ENCODE peak calls at places on chromosomes 4 and X, in seven cellular contexts. One of them, this sample, is unnamed.

GRCh38 chr4:110196206-110196870 is 2.1 kb downstream of the ELOVL6 start:
- DNase-seq in CD8-positive, alpha-beta T cell: peak; percentile 45
- DNase-seq in mammary epithelial cell: peak; percentile 40
- DNase-seq in thoracic aorta: no peak
- DNase-seq in CD4-positive, alpha-beta memory T cell: no peak
- DNase-seq in GM23338: peak; percentile 80
- DNase-seq in OCI-LY7: peak; percentile 67
- DNase-seq in this sample: peak; percentile 52

GRCh38 chr4:86055898-86056297 is 304.0 kb downstream of the MAPK10 start:
- DNase-seq in GM23338: no peak
- DNase-seq in CD4-positive, alpha-beta memory T cell: no peak
- DNase-seq in OCI-LY7: no peak
- DNase-seq in CD8-positive, alpha-beta T cell: no peak
- DNase-seq in mammary epithelial cell: peak; percentile 7
- DNase-seq in thoracic aorta: no peak
- DNase-seq in this sample: no peak

GRCh38 chr4:133624744-133625143 is 475.6 kb downstream of the PCDH10 start:
- DNase-seq in OCI-LY7: no peak
- DNase-seq in GM23338: peak; percentile 45
- DNase-seq in mammary epithelial cell: no peak
- DNase-seq in CD4-positive, alpha-beta memory T cell: no peak
- DNase-seq in CD8-positive, alpha-beta T cell: no peak
- DNase-seq in thoracic aorta: no peak
- DNase-seq in this sample: no peak

GRCh38 chr4:148238086-148238485 is 204.1 kb downstream of the NR3C2 start:
- DNase-seq in thoracic aorta: no peak
- DNase-seq in OCI-LY7: no peak
- DNase-seq in mammary epithelial cell: no peak
- DNase-seq in CD4-positive, alpha-beta memory T cell: no peak
- DNase-seq in CD8-positive, alpha-beta T cell: no peak
- DNase-seq in GM23338: no peak
- DNase-seq in this sample: no peak

GRCh38 chrX:71282514-71283408 is 674 bp upstream of the NONO start:
- DNase-seq in CD4-positive, alpha-beta memory T cell: no peak
- DNase-seq in OCI-LY7: no peak
- DNase-seq in thoracic aorta: no peak
- DNase-seq in mammary epithelial cell: peak; percentile 47
- DNase-seq in GM23338: peak; percentile 23
- DNase-seq in CD8-positive, alpha-beta T cell: peak; percentile 23
- DNase-seq in this sample: no peak

GRCh38 chrX:29561417-29561816 is 653.9 kb upstream of the MAGEB2 start:
- DNase-seq in CD8-positive, alpha-beta T cell: no peak
- DNase-seq in OCI-LY7: no peak
- DNase-seq in GM23338: no peak
- DNase-seq in thoracic aorta: no peak
- DNase-seq in mammary epithelial cell: peak; percentile 37
- DNase-seq in CD4-positive, alpha-beta memory T cell: no peak
- DNase-seq in this sample: no peak

GRCh38 chr4:83618991-83619390 is 83.1 kb downstream of the GPAT3 start:
- DNase-seq in CD4-positive, alpha-beta memory T cell: no peak
- DNase-seq in mammary epithelial cell: peak; percentile 72
- DNase-seq in GM23338: no peak
- DNase-seq in OCI-LY7: no peak
- DNase-seq in CD8-positive, alpha-beta T cell: no peak
- DNase-seq in thoracic aorta: no peak
- DNase-seq in this sample: no peak

GRCh38 chr4:39426728-39427127 is 20.0 kb downstream of the KLB start:
- DNase-seq in CD4-positive, alpha-beta memory T cell: no peak
- DNase-seq in OCI-LY7: no peak
- DNase-seq in CD8-positive, alpha-beta T cell: no peak
- DNase-seq in mammary epithelial cell: no peak
- DNase-seq in GM23338: no peak
- DNase-seq in thoracic aorta: no peak
- DNase-seq in this sample: no peak

GRCh38 chr4:142961866-142962265 is 115.8 kb upstream of the INPP4B start:
- DNase-seq in GM23338: no peak
- DNase-seq in CD8-positive, alpha-beta T cell: no peak
- DNase-seq in thoracic aorta: no peak
- DNase-seq in OCI-LY7: peak; percentile 1
- DNase-seq in mammary epithelial cell: no peak
- DNase-seq in CD4-positive, alpha-beta memory T cell: no peak
- DNase-seq in this sample: no peak

GRCh38 chr4:140152015-140152703 is 1.8 kb downstream of the MAML3 start:
- DNase-seq in CD4-positive, alpha-beta memory T cell: peak; percentile 80
- DNase-seq in GM23338: peak; percentile 79
- DNase-seq in mammary epithelial cell: no peak
- DNase-seq in OCI-LY7: peak; percentile 77
- DNase-seq in CD8-positive, alpha-beta T cell: peak; percentile 77
- DNase-seq in thoracic aorta: no peak
- DNase-seq in this sample: peak; percentile 71

GRCh38 chrX:9997524-9997923 is 30.4 kb downstream of the CLDN34 start:
- DNase-seq in OCI-LY7: no peak
- DNase-seq in CD8-positive, alpha-beta T cell: no peak
- DNase-seq in thoracic aorta: no peak
- DNase-seq in CD4-positive, alpha-beta memory T cell: no peak
- DNase-seq in mammary epithelial cell: no peak
- DNase-seq in GM23338: no peak
- DNase-seq in this sample: peak; percentile 29

GRCh38 chrX:107480272-107480671 is 30.8 kb downstream of the FRMPD3 start:
- DNase-seq in thoracic aorta: no peak
- DNase-seq in GM23338: no peak
- DNase-seq in CD4-positive, alpha-beta memory T cell: no peak
- DNase-seq in mammary epithelial cell: peak; percentile 3
- DNase-seq in OCI-LY7: no peak
- DNase-seq in CD8-positive, alpha-beta T cell: no peak
- DNase-seq in this sample: no peak

GRCh38 chr4:66855956-66856355 is 689.3 kb downstream of the CENPC start:
- DNase-seq in CD4-positive, alpha-beta memory T cell: no peak
- DNase-seq in CD8-positive, alpha-beta T cell: no peak
- DNase-seq in GM23338: no peak
- DNase-seq in mammary epithelial cell: no peak
- DNase-seq in thoracic aorta: no peak
- DNase-seq in OCI-LY7: no peak
- DNase-seq in this sample: no peak

GRCh38 chr4:10729366-10729765 is 44.8 kb upstream of the CLNK start:
- DNase-seq in OCI-LY7: no peak
- DNase-seq in CD8-positive, alpha-beta T cell: no peak
- DNase-seq in CD4-positive, alpha-beta memory T cell: no peak
- DNase-seq in mammary epithelial cell: no peak
- DNase-seq in GM23338: no peak
- DNase-seq in thoracic aorta: no peak
- DNase-seq in this sample: no peak

GRCh38 chr4:96097040-96097607 is 257.2 kb downstream of the PDHA2 start:
- DNase-seq in OCI-LY7: no peak
- DNase-seq in GM23338: peak; percentile 17
- DNase-seq in CD4-positive, alpha-beta memory T cell: no peak
- DNase-seq in CD8-positive, alpha-beta T cell: no peak
- DNase-seq in mammary epithelial cell: peak; percentile 84
- DNase-seq in thoracic aorta: no peak
- DNase-seq in this sample: no peak

GRCh38 chr4:163553146-163553545 is 58.7 kb downstream of the TMA16 start:
- DNase-seq in CD4-positive, alpha-beta memory T cell: no peak
- DNase-seq in GM23338: no peak
- DNase-seq in thoracic aorta: no peak
- DNase-seq in OCI-LY7: no peak
- DNase-seq in CD8-positive, alpha-beta T cell: no peak
- DNase-seq in mammary epithelial cell: no peak
- DNase-seq in this sample: no peak

GRCh38 chr4:95165926-95166524 is 382.7 kb downstream of the UNC5C start:
- DNase-seq in OCI-LY7: peak; percentile 83
- DNase-seq in GM23338: peak; percentile 89
- DNase-seq in thoracic aorta: no peak
- DNase-seq in CD8-positive, alpha-beta T cell: no peak
- DNase-seq in CD4-positive, alpha-beta memory T cell: peak; percentile 50
- DNase-seq in mammary epithelial cell: peak; percentile 54
- DNase-seq in this sample: no peak

GRCh38 chrX:13029831-13030771 is 14.3 kb downstream of the FAM9C start:
- DNase-seq in mammary epithelial cell: no peak
- DNase-seq in CD4-positive, alpha-beta memory T cell: no peak
- DNase-seq in OCI-LY7: no peak
- DNase-seq in thoracic aorta: no peak
- DNase-seq in CD8-positive, alpha-beta T cell: peak; percentile 24
- DNase-seq in GM23338: peak; percentile 31
- DNase-seq in this sample: no peak

GRCh38 chr4:76748649-76749048 is 149.3 kb downstream of the SOWAHB start:
- DNase-seq in mammary epithelial cell: no peak
- DNase-seq in CD8-positive, alpha-beta T cell: no peak
- DNase-seq in GM23338: peak; percentile 72
- DNase-seq in OCI-LY7: peak; percentile 9
- DNase-seq in CD4-positive, alpha-beta memory T cell: no peak
- DNase-seq in thoracic aorta: no peak
- DNase-seq in this sample: no peak

GRCh38 chr4:26724522-26724921 is 136.1 kb upstream of the STIM2 start:
- DNase-seq in OCI-LY7: peak; percentile 47
- DNase-seq in CD4-positive, alpha-beta memory T cell: no peak
- DNase-seq in GM23338: no peak
- DNase-seq in CD8-positive, alpha-beta T cell: no peak
- DNase-seq in mammary epithelial cell: no peak
- DNase-seq in thoracic aorta: no peak
- DNase-seq in this sample: no peak

GRCh38 chr4:75950416-75950815 is 9.6 kb upstream of the NAAA start:
- DNase-seq in CD4-positive, alpha-beta memory T cell: no peak
- DNase-seq in OCI-LY7: no peak
- DNase-seq in GM23338: no peak
- DNase-seq in thoracic aorta: no peak
- DNase-seq in CD8-positive, alpha-beta T cell: no peak
- DNase-seq in mammary epithelial cell: no peak
- DNase-seq in this sample: no peak

GRCh38 chrX:123728554-123728953 is 4.3 kb downstream of the THOC2 start:
- DNase-seq in thoracic aorta: no peak
- DNase-seq in mammary epithelial cell: no peak
- DNase-seq in GM23338: no peak
- DNase-seq in CD8-positive, alpha-beta T cell: no peak
- DNase-seq in OCI-LY7: no peak
- DNase-seq in CD4-positive, alpha-beta memory T cell: no peak
- DNase-seq in this sample: no peak

GRCh38 chrX:123732679-123733363 is at the start of gene THOC2:
- DNase-seq in CD8-positive, alpha-beta T cell: peak; percentile 78
- DNase-seq in thoracic aorta: peak; percentile 67
- DNase-seq in GM23338: peak; percentile 72
- DNase-seq in mammary epithelial cell: peak; percentile 76
- DNase-seq in CD4-positive, alpha-beta memory T cell: peak; percentile 74
- DNase-seq in OCI-LY7: peak; percentile 83
- DNase-seq in this sample: peak; percentile 90

GRCh38 chrX:123728001-123728400 is 4.9 kb downstream of the THOC2 start:
- DNase-seq in thoracic aorta: no peak
- DNase-seq in mammary epithelial cell: no peak
- DNase-seq in CD4-positive, alpha-beta memory T cell: no peak
- DNase-seq in OCI-LY7: no peak
- DNase-seq in CD8-positive, alpha-beta T cell: no peak
- DNase-seq in GM23338: no peak
- DNase-seq in this sample: no peak

GRCh38 chrX:123731987-123732678 is 719 bp downstream of the THOC2 start:
- DNase-seq in mammary epithelial cell: no peak
- DNase-seq in OCI-LY7: no peak
- DNase-seq in thoracic aorta: no peak
- DNase-seq in CD4-positive, alpha-beta memory T cell: no peak
- DNase-seq in CD8-positive, alpha-beta T cell: peak; percentile 17
- DNase-seq in GM23338: peak; percentile 5
- DNase-seq in this sample: no peak

DNA sequence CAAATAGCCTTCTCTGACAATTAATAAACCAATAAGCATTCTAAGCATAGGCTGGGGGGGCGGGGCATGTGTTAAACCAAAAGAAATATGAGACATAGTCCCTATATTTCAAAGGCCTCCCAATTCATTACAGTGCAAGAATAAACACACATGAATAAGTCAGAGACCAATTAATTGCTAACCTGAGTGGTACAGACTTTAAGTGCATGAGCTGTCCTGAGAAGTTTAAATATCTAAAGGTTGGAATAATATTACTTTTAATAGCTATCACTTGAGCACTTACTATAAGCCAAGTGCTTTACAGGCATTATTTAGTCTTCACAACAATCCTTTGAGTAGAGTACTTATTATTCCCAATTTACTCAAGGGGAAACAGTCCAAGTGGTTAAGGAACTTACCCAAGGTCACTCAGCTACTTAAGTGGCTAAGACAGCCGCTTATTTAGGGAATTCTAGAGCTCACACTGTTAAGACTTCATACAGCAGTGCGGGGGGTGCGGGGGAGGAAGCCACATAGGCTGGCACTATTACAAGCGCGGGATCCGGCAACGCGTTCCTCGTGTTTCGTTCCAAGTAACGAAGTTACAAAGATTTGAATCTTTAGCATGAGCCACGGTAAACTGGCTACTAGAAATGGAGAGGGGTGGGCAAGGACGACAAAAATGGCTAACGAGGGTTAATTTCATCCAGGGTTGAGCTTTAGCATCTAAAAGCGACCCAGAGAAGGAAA is 1.4 kb downstream of the THOC2 start:
- DNase-seq in GM23338: peak; percentile 18
- DNase-seq in OCI-LY7: peak; percentile 20
- DNase-seq in mammary epithelial cell: no peak
- DNase-seq in CD8-positive, alpha-beta T cell: no peak
- DNase-seq in CD4-positive, alpha-beta memory T cell: no peak
- DNase-seq in thoracic aorta: no peak
- DNase-seq in this sample: no peak
- H3K4me3 ChIP-seq in GM23338: peak overlapping the region; percentile 78
- H3K4me3 ChIP-seq in OCI-LY7: peak overlapping the region; percentile 100
- H3K4me3 ChIP-seq in mammary epithelial cell: peak overlapping the region; percentile 83
- H3K4me3 ChIP-seq in CD8-positive, alpha-beta T cell: peak overlapping the region; percentile 79
- H3K4me3 ChIP-seq in CD4-positive, alpha-beta memory T cell: peak overlapping the region; percentile 47
- H3K4me3 ChIP-seq in thoracic aorta: peak overlapping the region; percentile 87
- H3K4me3 ChIP-seq in this sample: peak overlapping the region; percentile 93

GRCh38 chrX:427812-428725 is 41.4 kb upstream of the PPP2R3B start:
- DNase-seq in CD8-positive, alpha-beta T cell: no peak
- DNase-seq in mammary epithelial cell: no peak
- DNase-seq in CD4-positive, alpha-beta memory T cell: no peak
- DNase-seq in OCI-LY7: peak; percentile 39
- DNase-seq in thoracic aorta: no peak
- DNase-seq in GM23338: peak; percentile 86
- DNase-seq in this sample: no peak
- H3K4me3 ChIP-seq in CD8-positive, alpha-beta T cell: peak overlapping the region; percentile 11
- H3K4me3 ChIP-seq in mammary epithelial cell: no peak overlapping the region
- H3K4me3 ChIP-seq in CD4-positive, alpha-beta memory T cell: no peak overlapping the region
- H3K4me3 ChIP-seq in OCI-LY7: no peak overlapping the region
- H3K4me3 ChIP-seq in thoracic aorta: peak overlapping the region; percentile 39
- H3K4me3 ChIP-seq in GM23338: peak overlapping the region; percentile 63
- H3K4me3 ChIP-seq in this sample: no peak overlapping the region

DNA sequence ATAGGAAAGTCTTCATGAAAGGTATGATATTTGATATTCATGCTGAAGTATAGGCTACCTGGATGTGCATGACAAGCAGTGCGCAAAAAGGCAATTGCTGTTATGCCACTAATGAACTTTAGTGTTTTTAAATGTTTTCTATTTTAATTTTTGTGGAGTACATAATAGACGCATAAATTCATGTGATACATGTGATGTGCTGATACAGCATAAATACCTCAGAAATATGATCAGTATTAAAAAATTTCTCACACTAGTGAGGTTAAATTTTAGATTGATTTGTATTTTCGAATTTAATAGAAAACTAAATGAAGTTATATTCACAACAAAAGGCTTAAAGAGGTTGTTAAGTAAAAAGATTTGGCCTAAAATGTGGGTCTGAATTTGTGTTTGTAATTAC is 2.2 kb downstream of the UGT2A1 start:
- DNase-seq in CD8-positive, alpha-beta T cell: no peak
- DNase-seq in GM23338: no peak
- DNase-seq in mammary epithelial cell: no peak
- DNase-seq in thoracic aorta: no peak
- DNase-seq in CD4-positive, alpha-beta memory T cell: no peak
- DNase-seq in OCI-LY7: no peak
- DNase-seq in this sample: no peak
- H3K4me3 ChIP-seq in CD8-positive, alpha-beta T cell: no peak overlapping the region
- H3K4me3 ChIP-seq in GM23338: no peak overlapping the region
- H3K4me3 ChIP-seq in mammary epithelial cell: no peak overlapping the region
- H3K4me3 ChIP-seq in thoracic aorta: no peak overlapping the region
- H3K4me3 ChIP-seq in CD4-positive, alpha-beta memory T cell: no peak overlapping the region
- H3K4me3 ChIP-seq in OCI-LY7: no peak overlapping the region
- H3K4me3 ChIP-seq in this sample: no peak overlapping the region

GRCh38 chr4:18593297-18594002 is 571.9 kb upstream of the LCORL start:
- DNase-seq in mammary epithelial cell: peak; percentile 51
- DNase-seq in CD8-positive, alpha-beta T cell: peak; percentile 48
- DNase-seq in CD4-positive, alpha-beta memory T cell: peak; percentile 60
- DNase-seq in GM23338: peak; percentile 93
- DNase-seq in thoracic aorta: no peak
- DNase-seq in OCI-LY7: peak; percentile 71
- DNase-seq in this sample: no peak
- H3K4me3 ChIP-seq in mammary epithelial cell: no peak overlapping the region
- H3K4me3 ChIP-seq in CD8-positive, alpha-beta T cell: no peak overlapping the region
- H3K4me3 ChIP-seq in CD4-positive, alpha-beta memory T cell: no peak overlapping the region
- H3K4me3 ChIP-seq in GM23338: no peak overlapping the region
- H3K4me3 ChIP-seq in thoracic aorta: no peak overlapping the region
- H3K4me3 ChIP-seq in OCI-LY7: no peak overlapping the region
- H3K4me3 ChIP-seq in this sample: no peak overlapping the region